ENCODE peak calls at places on chromosome 17, in seven cellular contexts. One of them, this sample, is unnamed.
A peak's percentile ranks its signal among the peaks of the same experiment; 100 is the strongest.

GRCh38 chr17:65191805-65192740 is 54.9 kb downstream of the RGS9 start:
- DNase-seq in H9: no peak
- DNase-seq in HepG2: peak; percentile 20
- DNase-seq in GM12878: no peak
- DNase-seq in SK-N-SH: no peak
- DNase-seq in neural progenitor cell: no peak
- DNase-seq in mammary epithelial cell: peak; percentile 67
- DNase-seq in this sample: no peak

GRCh38 chr17:82896071-82897000 is 56.5 kb upstream of the ZNF750 start:
- DNase-seq in H9: no peak
- DNase-seq in HepG2: no peak
- DNase-seq in GM12878: no peak
- DNase-seq in SK-N-SH: no peak
- DNase-seq in neural progenitor cell: no peak
- DNase-seq in mammary epithelial cell: no peak
- DNase-seq in this sample: peak; percentile 49

GRCh38 chr17:17060930-17061329 is 18.7 kb downstream of the MPRIP start:
- DNase-seq in H9: peak; percentile 24
- DNase-seq in HepG2: no peak
- DNase-seq in GM12878: no peak
- DNase-seq in SK-N-SH: no peak
- DNase-seq in neural progenitor cell: no peak
- DNase-seq in mammary epithelial cell: no peak
- DNase-seq in this sample: no peak

GRCh38 chr17:42767512-42767911 is 5.7 kb upstream of the VPS25 start:
- DNase-seq in H9: no peak
- DNase-seq in HepG2: no peak
- DNase-seq in GM12878: no peak
- DNase-seq in SK-N-SH: no peak
- DNase-seq in neural progenitor cell: no peak
- DNase-seq in mammary epithelial cell: no peak
- DNase-seq in this sample: no peak

GRCh38 chr17:4786111-4786491 is at the start of gene VMO1:
- DNase-seq in H9: peak; percentile 56
- DNase-seq in HepG2: no peak
- DNase-seq in GM12878: no peak
- DNase-seq in SK-N-SH: peak; percentile 73
- DNase-seq in neural progenitor cell: peak; percentile 45
- DNase-seq in mammary epithelial cell: no peak
- DNase-seq in this sample: peak; percentile 84

GRCh38 chr17:81641825-81642489 is 5.0 kb downstream of the TSPAN10 start:
- DNase-seq in H9: no peak
- DNase-seq in HepG2: no peak
- DNase-seq in GM12878: no peak
- DNase-seq in SK-N-SH: no peak
- DNase-seq in neural progenitor cell: no peak
- DNase-seq in mammary epithelial cell: peak; percentile 57
- DNase-seq in this sample: peak; percentile 45

GRCh38 chr17:6502142-6502541 is 54.2 kb downstream of the PITPNM3 start:
- DNase-seq in H9: no peak
- DNase-seq in HepG2: no peak
- DNase-seq in GM12878: no peak
- DNase-seq in SK-N-SH: no peak
- DNase-seq in neural progenitor cell: no peak
- DNase-seq in mammary epithelial cell: no peak
- DNase-seq in this sample: no peak

GRCh38 chr17:54948380-54948779 is 20.1 kb downstream of the COX11 start:
- DNase-seq in H9: no peak
- DNase-seq in HepG2: peak; percentile 44
- DNase-seq in GM12878: no peak
- DNase-seq in SK-N-SH: no peak
- DNase-seq in neural progenitor cell: no peak
- DNase-seq in mammary epithelial cell: peak; percentile 96
- DNase-seq in this sample: no peak

GRCh38 chr17:72414967-72415853 is 294.4 kb downstream of the SOX9 start:
- DNase-seq in H9: no peak
- DNase-seq in HepG2: no peak
- DNase-seq in GM12878: no peak
- DNase-seq in SK-N-SH: no peak
- DNase-seq in neural progenitor cell: no peak
- DNase-seq in mammary epithelial cell: no peak
- DNase-seq in this sample: no peak

GRCh38 chr17:71921726-71922320 is 199.0 kb upstream of the SOX9 start:
- DNase-seq in H9: no peak
- DNase-seq in HepG2: no peak
- DNase-seq in GM12878: peak; percentile 21
- DNase-seq in SK-N-SH: no peak
- DNase-seq in neural progenitor cell: no peak
- DNase-seq in mammary epithelial cell: peak; percentile 85
- DNase-seq in this sample: no peak

DNA sequence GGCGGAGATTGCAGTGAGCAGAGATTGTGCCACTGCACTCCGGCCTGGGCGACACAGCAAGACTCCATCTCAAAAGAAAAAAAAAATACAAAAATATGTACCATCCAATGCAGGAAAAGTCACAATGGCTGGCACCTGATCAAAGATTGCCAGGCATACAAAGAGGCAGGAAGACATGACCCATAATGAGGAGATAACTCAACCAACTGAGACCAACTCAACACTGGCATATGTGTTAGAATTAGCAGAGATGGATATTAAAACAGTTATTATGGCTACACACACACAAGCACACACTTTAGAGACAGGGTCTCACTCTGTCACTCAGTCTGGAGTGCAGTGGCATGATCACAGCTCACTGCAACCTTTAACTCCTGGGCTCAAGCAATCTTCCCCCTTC is 10.6 kb downstream of the QRICH2 start:
- DNase-seq in H9: no peak
- DNase-seq in HepG2: no peak
- DNase-seq in GM12878: no peak
- DNase-seq in SK-N-SH: no peak
- DNase-seq in neural progenitor cell: no peak
- DNase-seq in mammary epithelial cell: no peak
- DNase-seq in this sample: no peak
- H3K27ac ChIP-seq in H9: no peak overlapping the region
- H3K27ac ChIP-seq in HepG2: no peak overlapping the region
- H3K27ac ChIP-seq in GM12878: no peak overlapping the region
- H3K27ac ChIP-seq in SK-N-SH: no peak overlapping the region
- H3K27ac ChIP-seq in neural progenitor cell: no peak overlapping the region
- H3K27ac ChIP-seq in mammary epithelial cell: no peak overlapping the region
- H3K27ac ChIP-seq in this sample: no peak overlapping the region

GRCh38 chr17:38915639-38915995 is 9.8 kb upstream of the LASP1NB start:
- DNase-seq in H9: no peak
- DNase-seq in HepG2: no peak
- DNase-seq in GM12878: no peak
- DNase-seq in SK-N-SH: peak; percentile 47
- DNase-seq in neural progenitor cell: no peak
- DNase-seq in mammary epithelial cell: no peak
- DNase-seq in this sample: peak; percentile 45

GRCh38 chr17:38918129-38918913 is 7.1 kb upstream of the LASP1NB start:
- DNase-seq in H9: peak; percentile 77
- DNase-seq in HepG2: no peak
- DNase-seq in GM12878: no peak
- DNase-seq in SK-N-SH: no peak
- DNase-seq in neural progenitor cell: peak; percentile 65
- DNase-seq in mammary epithelial cell: no peak
- DNase-seq in this sample: peak; percentile 63

GRCh38 chr17:38918916-38919315 is 6.5 kb upstream of the LASP1NB start:
- DNase-seq in H9: no peak
- DNase-seq in HepG2: no peak
- DNase-seq in GM12878: no peak
- DNase-seq in SK-N-SH: no peak
- DNase-seq in neural progenitor cell: no peak
- DNase-seq in mammary epithelial cell: no peak
- DNase-seq in this sample: no peak

GRCh38 chr17:38916771-38917170 is 8.6 kb upstream of the LASP1NB start:
- DNase-seq in H9: no peak
- DNase-seq in HepG2: no peak
- DNase-seq in GM12878: no peak
- DNase-seq in SK-N-SH: no peak
- DNase-seq in neural progenitor cell: no peak
- DNase-seq in mammary epithelial cell: no peak
- DNase-seq in this sample: peak; percentile 12

GRCh38 chr17:38917259-38917658 is 8.2 kb upstream of the LASP1NB start:
- DNase-seq in H9: no peak
- DNase-seq in HepG2: no peak
- DNase-seq in GM12878: no peak
- DNase-seq in SK-N-SH: no peak
- DNase-seq in neural progenitor cell: no peak
- DNase-seq in mammary epithelial cell: no peak
- DNase-seq in this sample: no peak
- TF ChIP-seq CTCF in H9: peak; percentile 44
- TF ChIP-seq CTCF in HepG2: no peak
- TF ChIP-seq CTCF in GM12878: no peak
- TF ChIP-seq CTCF in SK-N-SH: peak; percentile 20
- TF ChIP-seq CTCF in neural progenitor cell: no peak
- TF ChIP-seq CTCF in mammary epithelial cell: no peak
- TF ChIP-seq CTCF in this sample: no peak

GRCh38 chr17:32345953-32346600 is 3.9 kb upstream of the ZNF207 start:
- DNase-seq in H9: no peak
- DNase-seq in HepG2: no peak
- DNase-seq in GM12878: no peak
- DNase-seq in SK-N-SH: no peak
- DNase-seq in neural progenitor cell: no peak
- DNase-seq in mammary epithelial cell: no peak
- DNase-seq in this sample: no peak

GRCh38 chr17:32349854-32350661 is at the start of gene ZNF207:
- DNase-seq in H9: peak; percentile 97
- DNase-seq in HepG2: peak; percentile 90
- DNase-seq in GM12878: peak; percentile 88
- DNase-seq in SK-N-SH: peak; percentile 93
- DNase-seq in neural progenitor cell: peak; percentile 99
- DNase-seq in mammary epithelial cell: peak; percentile 94
- DNase-seq in this sample: peak; percentile 98

GRCh38 chr17:32350662-32351418 is 883 bp downstream of the ZNF207 start:
- DNase-seq in H9: no peak
- DNase-seq in HepG2: peak; percentile 54
- DNase-seq in GM12878: no peak
- DNase-seq in SK-N-SH: peak; percentile 37
- DNase-seq in neural progenitor cell: peak; percentile 50
- DNase-seq in mammary epithelial cell: peak; percentile 63
- DNase-seq in this sample: no peak

GRCh38 chr17:32348483-32348800 is 1.5 kb upstream of the ZNF207 start:
- DNase-seq in H9: no peak
- DNase-seq in HepG2: no peak
- DNase-seq in GM12878: no peak
- DNase-seq in SK-N-SH: no peak
- DNase-seq in neural progenitor cell: no peak
- DNase-seq in mammary epithelial cell: no peak
- DNase-seq in this sample: no peak

DNA sequence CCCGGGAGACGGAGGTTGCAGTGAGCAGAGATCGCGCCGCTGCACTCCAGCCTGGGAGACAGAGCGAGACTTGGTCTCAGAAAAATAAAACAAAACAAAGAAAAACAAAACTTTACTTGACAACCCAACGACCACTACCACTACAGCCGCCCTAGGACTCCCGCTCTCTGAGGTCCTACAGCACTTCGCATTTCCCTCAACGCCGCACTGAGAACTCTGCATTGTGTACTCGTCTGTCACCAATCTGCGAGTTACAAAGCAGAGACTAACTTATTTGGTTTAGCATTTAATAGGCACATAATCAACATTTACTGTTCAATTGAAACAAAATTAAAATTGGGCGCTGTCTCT is 479 bp upstream of the ZNF207 start:
- DNase-seq in H9: no peak
- DNase-seq in HepG2: no peak
- DNase-seq in GM12878: no peak
- DNase-seq in SK-N-SH: peak; percentile 27
- DNase-seq in neural progenitor cell: peak; percentile 21
- DNase-seq in mammary epithelial cell: no peak
- DNase-seq in this sample: no peak
- H3K9ac ChIP-seq in H9: peak overlapping the region; percentile 99
- H3K9ac ChIP-seq in HepG2: peak overlapping the region; percentile 100
- H3K9ac ChIP-seq in GM12878: peak overlapping the region; percentile 100
- H3K9ac ChIP-seq in SK-N-SH: peak overlapping the region; percentile 100
- H3K9ac ChIP-seq in neural progenitor cell: peak overlapping the region; percentile 98
- H3K9ac ChIP-seq in mammary epithelial cell: peak overlapping the region; percentile 100
- H3K9ac ChIP-seq in this sample: peak overlapping the region; percentile 81

GRCh38 chr17:7987112-7987893 is 15.1 kb upstream of the GUCY2D start:
- DNase-seq in H9: no peak
- DNase-seq in HepG2: no peak
- DNase-seq in GM12878: no peak
- DNase-seq in SK-N-SH: no peak
- DNase-seq in neural progenitor cell: no peak
- DNase-seq in mammary epithelial cell: no peak
- DNase-seq in this sample: no peak
- H3K27ac ChIP-seq in H9: no peak overlapping the region
- H3K27ac ChIP-seq in HepG2: no peak overlapping the region
- H3K27ac ChIP-seq in GM12878: no peak overlapping the region
- H3K27ac ChIP-seq in SK-N-SH: no peak overlapping the region
- H3K27ac ChIP-seq in neural progenitor cell: no peak overlapping the region
- H3K27ac ChIP-seq in mammary epithelial cell: no peak overlapping the region
- H3K27ac ChIP-seq in this sample: no peak overlapping the region

GRCh38 chr17:69719474-69720048 is 305.1 kb downstream of the MAP2K6 start:
- DNase-seq in H9: no peak
- DNase-seq in HepG2: no peak
- DNase-seq in GM12878: no peak
- DNase-seq in SK-N-SH: no peak
- DNase-seq in neural progenitor cell: no peak
- DNase-seq in mammary epithelial cell: no peak
- DNase-seq in this sample: no peak
- TF ChIP-seq CTCF in H9: no peak
- TF ChIP-seq CTCF in HepG2: no peak
- TF ChIP-seq CTCF in GM12878: no peak
- TF ChIP-seq CTCF in SK-N-SH: no peak
- TF ChIP-seq CTCF in neural progenitor cell: no peak
- TF ChIP-seq CTCF in mammary epithelial cell: no peak
- TF ChIP-seq CTCF in this sample: no peak

GRCh38 chr17:38797828-38798227 is 1.5 kb downstream of the PIP4K2B start:
- DNase-seq in H9: no peak
- DNase-seq in HepG2: no peak
- DNase-seq in GM12878: no peak
- DNase-seq in SK-N-SH: no peak
- DNase-seq in neural progenitor cell: no peak
- DNase-seq in mammary epithelial cell: no peak
- DNase-seq in this sample: no peak
- H3K9ac ChIP-seq in H9: no peak overlapping the region
- H3K9ac ChIP-seq in HepG2: peak overlapping the region; percentile 99
- H3K9ac ChIP-seq in GM12878: peak overlapping the region; percentile 84
- H3K9ac ChIP-seq in SK-N-SH: peak overlapping the region; percentile 98
- H3K9ac ChIP-seq in neural progenitor cell: peak overlapping the region; percentile 14
- H3K9ac ChIP-seq in mammary epithelial cell: no peak overlapping the region
- H3K9ac ChIP-seq in this sample: no peak overlapping the region

GRCh38 chr17:51608251-51608933 is 348.0 kb downstream of the UTP18 start:
- DNase-seq in H9: no peak
- DNase-seq in HepG2: peak; percentile 49
- DNase-seq in GM12878: no peak
- DNase-seq in SK-N-SH: no peak
- DNase-seq in neural progenitor cell: no peak
- DNase-seq in mammary epithelial cell: no peak
- DNase-seq in this sample: no peak
- H3K27ac ChIP-seq in H9: no peak overlapping the region
- H3K27ac ChIP-seq in HepG2: no peak overlapping the region
- H3K27ac ChIP-seq in GM12878: no peak overlapping the region
- H3K27ac ChIP-seq in SK-N-SH: no peak overlapping the region
- H3K27ac ChIP-seq in neural progenitor cell: peak overlapping the region; percentile 28
- H3K27ac ChIP-seq in mammary epithelial cell: no peak overlapping the region
- H3K27ac ChIP-seq in this sample: no peak overlapping the region

DNA sequence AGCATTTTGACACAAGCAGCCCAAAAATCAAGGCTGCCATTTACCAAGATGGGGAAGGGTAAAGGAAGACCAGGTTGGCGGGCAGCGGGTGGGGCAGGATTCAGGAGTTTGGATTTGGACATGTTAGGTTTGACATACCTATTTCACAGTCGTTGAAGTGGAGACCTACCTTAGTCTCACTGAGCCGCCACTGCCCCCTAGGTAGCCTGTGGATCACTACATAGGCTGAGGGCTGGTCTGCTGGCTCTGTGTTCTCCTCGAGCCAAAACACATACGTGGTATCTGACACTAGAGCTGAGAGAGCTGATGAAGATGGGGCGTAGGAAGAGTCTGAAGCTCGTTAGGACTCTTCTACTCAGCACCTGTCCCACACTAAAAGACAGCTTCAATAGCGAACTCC is 115.1 kb downstream of the HIC1 start:
- DNase-seq in H9: peak; percentile 67
- DNase-seq in HepG2: peak; percentile 35
- DNase-seq in GM12878: no peak
- DNase-seq in SK-N-SH: no peak
- DNase-seq in neural progenitor cell: peak; percentile 48
- DNase-seq in mammary epithelial cell: no peak
- DNase-seq in this sample: no peak
- TF ChIP-seq CTCF in H9: peak; percentile 73
- TF ChIP-seq CTCF in HepG2: peak; percentile 58
- TF ChIP-seq CTCF in GM12878: peak; percentile 50
- TF ChIP-seq CTCF in SK-N-SH: peak; percentile 25
- TF ChIP-seq CTCF in neural progenitor cell: peak; percentile 44
- TF ChIP-seq CTCF in mammary epithelial cell: no peak
- TF ChIP-seq CTCF in this sample: no peak

This sample was measured in kidney.